ENCODE peak calls at places on chromosomes 1 and 21, in ten cellular contexts. O is HCT116, N is uterus, V is suprapubic skin, T is tibial nerve, I is IMR-90, R is Peyer's patch, K is sigmoid colon, P is K562, A is breast epithelium. S is an unnamed sample. For H3K4me1, the result is how much of the 10 kb centered on the place peaks cover.

GRCh38 chr21:43957128-43957571 is 55.0 kb upstream of the TRAPPC10 start:
- DNase-seq in O (no peak), N (no peak), V (no peak), T (no peak), I (no peak), R (no peak), K (no peak), P (no peak), A (no peak), S (no peak)

GRCh38 chr1:10575616-10576015 is 100.9 kb downstream of the PEX14 start:
- DNase-seq in O (peak), N (no peak), V (no peak), T (no peak), I (peak), R (no peak), K (no peak), P (no peak), A (no peak), S (no peak)

GRCh38 chr1:110542730-110543129 is 23.8 kb upstream of the KCNA10 start:
- DNase-seq in O (no peak), N (no peak), V (no peak), T (no peak), I (peak), R (no peak), K (no peak), P (no peak), A (no peak), S (no peak)

GRCh38 chr1:226349081-226349480 is 40.1 kb upstream of the LIN9 start:
- DNase-seq in O (no peak), N (no peak), V (no peak), T (no peak), I (no peak), R (no peak), K (no peak), P (no peak), A (no peak), S (no peak)

GRCh38 chr1:234579967-234580366 is 30.0 kb downstream of the IRF2BP2 start:
- DNase-seq in O (no peak), N (no peak), V (no peak), T (no peak), I (no peak), R (no peak), K (no peak), P (peak), A (no peak), S (no peak)

GRCh38 chr1:156652131-156652991 is 10.4 kb downstream of the BCAN start:
- DNase-seq in O (no peak), N (no peak), V (no peak), T (no peak), I (peak), R (no peak), K (no peak), P (no peak), A (no peak), S (no peak)

GRCh38 chr1:197862671-197863070 is 39.8 kb upstream of the C1orf53 start:
- DNase-seq in O (no peak), N (no peak), V (no peak), T (no peak), I (peak), R (no peak), K (no peak), P (no peak), A (no peak), S (no peak)

GRCh38 chr1:43619996-43620920 is 29.7 kb upstream of the KDM4A start:
- DNase-seq in O (no peak), N (no peak), V (no peak), T (no peak), I (no peak), R (no peak), K (no peak), P (no peak), A (no peak), S (no peak)

GRCh38 chr1:88730132-88730675 is 46.1 kb downstream of the PKN2 start:
- DNase-seq in O (no peak), N (no peak), V (no peak), T (no peak), I (no peak), R (no peak), K (no peak), P (no peak), A (no peak), S (no peak)

GRCh38 chr1:110337704-110338199 is 1.4 kb upstream of the RBM15 start:
- DNase-seq in O (no peak), N (peak), V (peak), T (peak), I (no peak), R (peak), K (peak), P (peak), A (peak), S (no peak)

GRCh38 chr1:66283583-66284041 is 250.3 kb upstream of the SGIP1 start:
- DNase-seq in O (no peak), N (no peak), V (no peak), T (no peak), I (peak), R (no peak), K (no peak), P (no peak), A (no peak), S (no peak)

GRCh38 chr1:209899948-209900347 is 38.1 kb upstream of the SYT14 start:
- DNase-seq in O (peak), N (no peak), V (no peak), T (no peak), I (no peak), R (no peak), K (no peak), P (peak), A (no peak), S (no peak)

GRCh38 chr1:9843576-9843945 is 19.8 kb upstream of the CLSTN1 start:
- DNase-seq in O (no peak), N (no peak), V (peak), T (no peak), I (no peak), R (peak), K (peak), P (no peak), A (peak), S (no peak)

GRCh38 chr1:2019162-2019542 is at the start of gene GABRD:
- DNase-seq in O (no peak), N (no peak), V (no peak), T (no peak), I (no peak), R (no peak), K (no peak), P (peak), A (no peak), S (no peak)

GRCh38 chr21:40964691-40965090 is 117.7 kb upstream of the DSCAM start:
- DNase-seq in O (no peak), N (no peak), V (no peak), T (no peak), I (no peak), R (no peak), K (no peak), P (no peak), A (no peak), S (no peak)

GRCh38 chr1:16922885-16923431 is 1.2 kb downstream of the CROCC start:
- DNase-seq in O (no peak), N (no peak), V (no peak), T (no peak), I (no peak), R (no peak), K (no peak), P (peak), A (no peak), S (no peak)

GRCh38 chr1:162722036-162722435 is 68.5 kb upstream of the HSD17B7 start:
- DNase-seq in O (no peak), N (no peak), V (no peak), T (no peak), I (no peak), R (no peak), K (no peak), P (no peak), A (no peak), S (no peak)

GRCh38 chr1:208107817-208108608 is 136.2 kb downstream of the PLXNA2 start:
- DNase-seq in O (no peak), N (peak), V (no peak), T (no peak), I (peak), R (peak), K (no peak), P (no peak), A (no peak), S (no peak)

GRCh38 chr1:203996126-203996525 is 76.8 kb upstream of the SOX13 start:
- DNase-seq in O (no peak), N (no peak), V (no peak), T (peak), I (no peak), R (no peak), K (peak), P (no peak), A (no peak), S (no peak)

GRCh38 chr1:44941424-44942324 is 44.7 kb downstream of the EIF2B3 start:
- DNase-seq in O (no peak), N (no peak), V (no peak), T (no peak), I (no peak), R (no peak), K (no peak), P (no peak), A (no peak), S (no peak)

GRCh38 chr1:2380816-2381591 is 10.3 kb downstream of the MORN1 start:
- DNase-seq in O (no peak), N (peak), V (no peak), T (no peak), I (no peak), R (peak), K (peak), P (no peak), A (no peak), S (no peak)

GRCh38 chr1:108107658-108108057 is 92.5 kb downstream of the SLC25A24 start:
- DNase-seq in O (no peak), N (no peak), V (no peak), T (no peak), I (peak), R (no peak), K (no peak), P (no peak), A (no peak), S (no peak)

GRCh38 chr21:21039624-21040023 is 41.4 kb downstream of the NCAM2 start:
- DNase-seq in O (no peak), N (no peak), V (no peak), T (no peak), I (no peak), R (no peak), K (no peak), P (no peak), A (no peak), S (no peak)

GRCh38 chr1:204069887-204070286 is 3.0 kb upstream of the SOX13 start:
- DNase-seq in O (no peak), N (no peak), V (no peak), T (no peak), I (no peak), R (no peak), K (no peak), P (no peak), A (no peak), S (no peak)

GRCh38 chr1:51346086-51346942 is 16.0 kb upstream of the TTC39A start:
- DNase-seq in O (no peak), N (no peak), V (no peak), T (no peak), I (no peak), R (no peak), K (no peak), P (no peak), A (no peak), S (no peak)

GRCh38 chr1:115419571-115419970 is 81.5 kb upstream of the NGF start:
- DNase-seq in O (no peak), N (no peak), V (no peak), T (no peak), I (no peak), R (no peak), K (no peak), P (no peak), A (no peak), S (no peak)

GRCh38 chr1:119482517-119483425 is 24.2 kb upstream of the HSD3B1 start:
- DNase-seq in O (no peak), N (no peak), V (no peak), T (no peak), I (no peak), R (no peak), K (no peak), P (no peak), A (no peak), S (no peak)

GRCh38 chr1:180590889-180591288 is 32.1 kb downstream of the OVAAL start:
- DNase-seq in O (no peak), N (no peak), V (no peak), T (no peak), I (no peak), R (no peak), K (no peak), P (no peak), A (no peak), S (no peak)
- TF ChIP-seq CTCF in O (no peak), N (no peak), V (no peak), T (no peak), I (no peak), R (no peak), K (no peak), P (no peak), A (no peak), S (no peak)

GRCh38 chr1:221778125-221778524 is 36.2 kb upstream of the DUSP10 start:
- DNase-seq in O (no peak), N (no peak), V (no peak), T (no peak), I (no peak), R (no peak), K (no peak), P (no peak), A (no peak), S (no peak)

GRCh38 chr1:221775206-221775605 is 33.3 kb upstream of the DUSP10 start:
- DNase-seq in O (no peak), N (no peak), V (no peak), T (no peak), I (no peak), R (no peak), K (no peak), P (no peak), A (no peak), S (no peak)

GRCh38 chr1:221777434-221778072 is 35.7 kb upstream of the DUSP10 start:
- DNase-seq in O (no peak), N (no peak), V (no peak), T (no peak), I (no peak), R (no peak), K (no peak), P (no peak), A (no peak), S (no peak)

GRCh38 chr1:221778535-221779142 is 36.8 kb upstream of the DUSP10 start:
- DNase-seq in O (no peak), N (no peak), V (no peak), T (no peak), I (no peak), R (no peak), K (no peak), P (no peak), A (no peak), S (no peak)

GRCh38 chr1:221776495-221777413 is 34.9 kb upstream of the DUSP10 start:
- DNase-seq in O (no peak), N (no peak), V (no peak), T (no peak), I (no peak), R (no peak), K (no peak), P (no peak), A (no peak), S (no peak)
- H3K4me1 ChIP-seq in O (under half), N (under half), V (under half), T (under half), I (under half), R (under half), K (under half), P (under half), A (under half), S (under half)

GRCh38 chr1:20787100-20787774 is at the start of gene HP1BP3:
- DNase-seq in O (no peak), N (peak), V (no peak), T (peak), I (peak), R (peak), K (peak), P (peak), A (peak), S (peak)

GRCh38 chr1:20785907-20786309 is 1.2 kb downstream of the HP1BP3 start:
- DNase-seq in O (no peak), N (no peak), V (no peak), T (no peak), I (no peak), R (no peak), K (no peak), P (no peak), A (no peak), S (no peak)

GRCh38 chr1:20788489-20788795 is 1.3 kb upstream of the HP1BP3 start:
- DNase-seq in O (no peak), N (no peak), V (no peak), T (no peak), I (no peak), R (no peak), K (no peak), P (no peak), A (no peak), S (no peak)

GRCh38 chr1:20787775-20788488 is 825 bp upstream of the HP1BP3 start:
- DNase-seq in O (no peak), N (no peak), V (no peak), T (no peak), I (peak), R (no peak), K (no peak), P (peak), A (no peak), S (no peak)

GRCh38 chr1:20786310-20787099 is 602 bp downstream of the HP1BP3 start:
- DNase-seq in O (peak), N (peak), V (peak), T (peak), I (peak), R (peak), K (peak), P (peak), A (peak), S (peak)
- TF ChIP-seq POLR2A in O (peak), N (peak), V (peak), T (peak), I (peak), R (peak), K (peak), P (peak), A (peak), S (no peak)

GRCh38 chr1:154493276-154493675 is 8.7 kb upstream of the TDRD10 start:
- DNase-seq in O (no peak), N (no peak), V (no peak), T (no peak), I (no peak), R (no peak), K (peak), P (no peak), A (no peak), S (no peak)
- TF ChIP-seq CTCF in O (no peak), N (no peak), V (no peak), T (no peak), I (no peak), R (no peak), K (no peak), P (no peak), A (no peak), S (no peak)